ENCODE peak calls at places on chromosomes 11 and 22, in ten cellular contexts. One of them, this sample, is unnamed.

GRCh38 chr11:31757245-31757835 is 53.8 kb downstream of the PAX6 start:
- DNase-seq in endothelial cell: no peak
- DNase-seq in astrocyte of the spinal cord: no peak
- DNase-seq in Calu3: no peak
- DNase-seq in KG1: no peak
- DNase-seq in GM06990: no peak
- DNase-seq in activated naive CD4-positive, alpha-beta T cell treated with anti-CD3 and anti-CD28 coated beads, Interleukin-2, amount 10 ng/mL, durations not matched to agents 7 days and 5 days: no peak
- DNase-seq in SJCRH30: no peak
- DNase-seq in iris pigment epithelial cell: no peak
- DNase-seq in stimulated activated CD4-positive, alpha-beta T cell treated with anti-CD3 and anti-CD28 coated beads, Interleukin-12 subunit alpha, Interleukin-12 subunit beta, amount 100 ng/mL, for 4 hours: no peak
- DNase-seq in this sample: no peak

GRCh38 chr11:18534230-18534629 is 7.5 kb upstream of the TSG101 start:
- DNase-seq in GM06990: no peak
- DNase-seq in stimulated activated CD4-positive, alpha-beta T cell treated with anti-CD3 and anti-CD28 coated beads, Interleukin-12 subunit alpha, Interleukin-12 subunit beta, amount 100 ng/mL, for 4 hours: no peak
- DNase-seq in activated naive CD4-positive, alpha-beta T cell treated with anti-CD3 and anti-CD28 coated beads, Interleukin-2, amount 10 ng/mL, durations not matched to agents 7 days and 5 days: no peak
- DNase-seq in astrocyte of the spinal cord: no peak
- DNase-seq in Calu3: no peak
- DNase-seq in SJCRH30: no peak
- DNase-seq in KG1: no peak
- DNase-seq in endothelial cell: no peak
- DNase-seq in iris pigment epithelial cell: no peak
- DNase-seq in this sample: no peak

GRCh38 chr11:79269923-79270322 is 170.9 kb downstream of the TENM4 start:
- DNase-seq in Calu3: no peak
- DNase-seq in astrocyte of the spinal cord: no peak
- DNase-seq in stimulated activated CD4-positive, alpha-beta T cell treated with anti-CD3 and anti-CD28 coated beads, Interleukin-12 subunit alpha, Interleukin-12 subunit beta, amount 100 ng/mL, for 4 hours: no peak
- DNase-seq in GM06990: no peak
- DNase-seq in iris pigment epithelial cell: no peak
- DNase-seq in SJCRH30: no peak
- DNase-seq in endothelial cell: no peak
- DNase-seq in activated naive CD4-positive, alpha-beta T cell treated with anti-CD3 and anti-CD28 coated beads, Interleukin-2, amount 10 ng/mL, durations not matched to agents 7 days and 5 days: no peak
- DNase-seq in KG1: no peak
- DNase-seq in this sample: no peak

GRCh38 chr11:110000045-110000502 is 93.1 kb upstream of the ZC3H12C start:
- DNase-seq in endothelial cell: no peak
- DNase-seq in stimulated activated CD4-positive, alpha-beta T cell treated with anti-CD3 and anti-CD28 coated beads, Interleukin-12 subunit alpha, Interleukin-12 subunit beta, amount 100 ng/mL, for 4 hours: no peak
- DNase-seq in activated naive CD4-positive, alpha-beta T cell treated with anti-CD3 and anti-CD28 coated beads, Interleukin-2, amount 10 ng/mL, durations not matched to agents 7 days and 5 days: no peak
- DNase-seq in GM06990: peak; percentile 68
- DNase-seq in Calu3: no peak
- DNase-seq in SJCRH30: peak; percentile 16
- DNase-seq in iris pigment epithelial cell: peak; percentile 99
- DNase-seq in KG1: no peak
- DNase-seq in astrocyte of the spinal cord: peak; percentile 96
- DNase-seq in this sample: no peak

GRCh38 chr22:19224557-19224956 is 46.0 kb upstream of the SLC25A1 start:
- DNase-seq in endothelial cell: no peak
- DNase-seq in Calu3: no peak
- DNase-seq in stimulated activated CD4-positive, alpha-beta T cell treated with anti-CD3 and anti-CD28 coated beads, Interleukin-12 subunit alpha, Interleukin-12 subunit beta, amount 100 ng/mL, for 4 hours: no peak
- DNase-seq in GM06990: no peak
- DNase-seq in KG1: no peak
- DNase-seq in SJCRH30: no peak
- DNase-seq in astrocyte of the spinal cord: no peak
- DNase-seq in iris pigment epithelial cell: no peak
- DNase-seq in activated naive CD4-positive, alpha-beta T cell treated with anti-CD3 and anti-CD28 coated beads, Interleukin-2, amount 10 ng/mL, durations not matched to agents 7 days and 5 days: no peak
- DNase-seq in this sample: no peak

GRCh38 chr22:39068033-39068785 is 8.9 kb upstream of the APOBEC3G start:
- DNase-seq in Calu3: no peak
- DNase-seq in KG1: no peak
- DNase-seq in stimulated activated CD4-positive, alpha-beta T cell treated with anti-CD3 and anti-CD28 coated beads, Interleukin-12 subunit alpha, Interleukin-12 subunit beta, amount 100 ng/mL, for 4 hours: no peak
- DNase-seq in SJCRH30: no peak
- DNase-seq in astrocyte of the spinal cord: no peak
- DNase-seq in endothelial cell: no peak
- DNase-seq in GM06990: no peak
- DNase-seq in iris pigment epithelial cell: no peak
- DNase-seq in activated naive CD4-positive, alpha-beta T cell treated with anti-CD3 and anti-CD28 coated beads, Interleukin-2, amount 10 ng/mL, durations not matched to agents 7 days and 5 days: no peak
- DNase-seq in this sample: no peak

GRCh38 chr11:63609536-63609935 is 4.7 kb downstream of the PLAAT3 start:
- DNase-seq in SJCRH30: no peak
- DNase-seq in iris pigment epithelial cell: no peak
- DNase-seq in Calu3: peak; percentile 49
- DNase-seq in activated naive CD4-positive, alpha-beta T cell treated with anti-CD3 and anti-CD28 coated beads, Interleukin-2, amount 10 ng/mL, durations not matched to agents 7 days and 5 days: no peak
- DNase-seq in stimulated activated CD4-positive, alpha-beta T cell treated with anti-CD3 and anti-CD28 coated beads, Interleukin-12 subunit alpha, Interleukin-12 subunit beta, amount 100 ng/mL, for 4 hours: no peak
- DNase-seq in GM06990: no peak
- DNase-seq in KG1: no peak
- DNase-seq in endothelial cell: no peak
- DNase-seq in astrocyte of the spinal cord: no peak
- DNase-seq in this sample: no peak

GRCh38 chr11:29321293-29322132 is 695.3 kb downstream of the KCNA4 start:
- DNase-seq in astrocyte of the spinal cord: peak; percentile 88
- DNase-seq in KG1: no peak
- DNase-seq in stimulated activated CD4-positive, alpha-beta T cell treated with anti-CD3 and anti-CD28 coated beads, Interleukin-12 subunit alpha, Interleukin-12 subunit beta, amount 100 ng/mL, for 4 hours: no peak
- DNase-seq in activated naive CD4-positive, alpha-beta T cell treated with anti-CD3 and anti-CD28 coated beads, Interleukin-2, amount 10 ng/mL, durations not matched to agents 7 days and 5 days: no peak
- DNase-seq in GM06990: no peak
- DNase-seq in SJCRH30: no peak
- DNase-seq in Calu3: peak; percentile 50
- DNase-seq in iris pigment epithelial cell: peak; percentile 98
- DNase-seq in endothelial cell: no peak
- DNase-seq in this sample: no peak

GRCh38 chr11:56988614-56989013 is at the start of gene OR5AK2:
- DNase-seq in astrocyte of the spinal cord: no peak
- DNase-seq in iris pigment epithelial cell: no peak
- DNase-seq in SJCRH30: no peak
- DNase-seq in GM06990: no peak
- DNase-seq in activated naive CD4-positive, alpha-beta T cell treated with anti-CD3 and anti-CD28 coated beads, Interleukin-2, amount 10 ng/mL, durations not matched to agents 7 days and 5 days: no peak
- DNase-seq in stimulated activated CD4-positive, alpha-beta T cell treated with anti-CD3 and anti-CD28 coated beads, Interleukin-12 subunit alpha, Interleukin-12 subunit beta, amount 100 ng/mL, for 4 hours: no peak
- DNase-seq in Calu3: no peak
- DNase-seq in KG1: no peak
- DNase-seq in endothelial cell: no peak
- DNase-seq in this sample: no peak

GRCh38 chr22:20526628-20527355 is 19.4 kb downstream of the MED15 start:
- DNase-seq in iris pigment epithelial cell: peak; percentile 77
- DNase-seq in GM06990: no peak
- DNase-seq in stimulated activated CD4-positive, alpha-beta T cell treated with anti-CD3 and anti-CD28 coated beads, Interleukin-12 subunit alpha, Interleukin-12 subunit beta, amount 100 ng/mL, for 4 hours: no peak
- DNase-seq in astrocyte of the spinal cord: peak; percentile 70
- DNase-seq in KG1: no peak
- DNase-seq in activated naive CD4-positive, alpha-beta T cell treated with anti-CD3 and anti-CD28 coated beads, Interleukin-2, amount 10 ng/mL, durations not matched to agents 7 days and 5 days: no peak
- DNase-seq in endothelial cell: no peak
- DNase-seq in SJCRH30: no peak
- DNase-seq in Calu3: no peak
- DNase-seq in this sample: no peak

GRCh38 chr11:85682330-85683305 is 3.4 kb downstream of the CCDC89 start:
- DNase-seq in KG1: no peak
- DNase-seq in SJCRH30: peak; percentile 79
- DNase-seq in activated naive CD4-positive, alpha-beta T cell treated with anti-CD3 and anti-CD28 coated beads, Interleukin-2, amount 10 ng/mL, durations not matched to agents 7 days and 5 days: peak; percentile 68
- DNase-seq in GM06990: peak; percentile 32
- DNase-seq in Calu3: no peak
- DNase-seq in astrocyte of the spinal cord: peak; percentile 52
- DNase-seq in iris pigment epithelial cell: peak; percentile 23
- DNase-seq in stimulated activated CD4-positive, alpha-beta T cell treated with anti-CD3 and anti-CD28 coated beads, Interleukin-12 subunit alpha, Interleukin-12 subunit beta, amount 100 ng/mL, for 4 hours: peak; percentile 68
- DNase-seq in endothelial cell: no peak
- DNase-seq in this sample: peak; percentile 49

GRCh38 chr11:68819362-68819761 is 22.4 kb downstream of the CPT1A start:
- DNase-seq in Calu3: no peak
- DNase-seq in iris pigment epithelial cell: no peak
- DNase-seq in KG1: no peak
- DNase-seq in endothelial cell: no peak
- DNase-seq in stimulated activated CD4-positive, alpha-beta T cell treated with anti-CD3 and anti-CD28 coated beads, Interleukin-12 subunit alpha, Interleukin-12 subunit beta, amount 100 ng/mL, for 4 hours: no peak
- DNase-seq in activated naive CD4-positive, alpha-beta T cell treated with anti-CD3 and anti-CD28 coated beads, Interleukin-2, amount 10 ng/mL, durations not matched to agents 7 days and 5 days: no peak
- DNase-seq in GM06990: no peak
- DNase-seq in astrocyte of the spinal cord: no peak
- DNase-seq in SJCRH30: no peak
- DNase-seq in this sample: no peak

GRCh38 chr11:97894978-97895377 is 1125.8 kb upstream of the CNTN5 start:
- DNase-seq in astrocyte of the spinal cord: no peak
- DNase-seq in SJCRH30: no peak
- DNase-seq in stimulated activated CD4-positive, alpha-beta T cell treated with anti-CD3 and anti-CD28 coated beads, Interleukin-12 subunit alpha, Interleukin-12 subunit beta, amount 100 ng/mL, for 4 hours: no peak
- DNase-seq in KG1: no peak
- DNase-seq in activated naive CD4-positive, alpha-beta T cell treated with anti-CD3 and anti-CD28 coated beads, Interleukin-2, amount 10 ng/mL, durations not matched to agents 7 days and 5 days: no peak
- DNase-seq in Calu3: no peak
- DNase-seq in iris pigment epithelial cell: no peak
- DNase-seq in endothelial cell: no peak
- DNase-seq in GM06990: no peak
- DNase-seq in this sample: no peak

GRCh38 chr11:46383404-46383758 is 1.9 kb downstream of the MDK start:
- DNase-seq in astrocyte of the spinal cord: no peak
- DNase-seq in Calu3: no peak
- DNase-seq in endothelial cell: no peak
- DNase-seq in SJCRH30: no peak
- DNase-seq in iris pigment epithelial cell: no peak
- DNase-seq in stimulated activated CD4-positive, alpha-beta T cell treated with anti-CD3 and anti-CD28 coated beads, Interleukin-12 subunit alpha, Interleukin-12 subunit beta, amount 100 ng/mL, for 4 hours: no peak
- DNase-seq in GM06990: no peak
- DNase-seq in KG1: no peak
- DNase-seq in activated naive CD4-positive, alpha-beta T cell treated with anti-CD3 and anti-CD28 coated beads, Interleukin-2, amount 10 ng/mL, durations not matched to agents 7 days and 5 days: no peak
- DNase-seq in this sample: no peak

GRCh38 chr11:128432926-128433325 is 154.4 kb downstream of the ETS1 start:
- DNase-seq in endothelial cell: no peak
- DNase-seq in astrocyte of the spinal cord: no peak
- DNase-seq in GM06990: no peak
- DNase-seq in stimulated activated CD4-positive, alpha-beta T cell treated with anti-CD3 and anti-CD28 coated beads, Interleukin-12 subunit alpha, Interleukin-12 subunit beta, amount 100 ng/mL, for 4 hours: no peak
- DNase-seq in activated naive CD4-positive, alpha-beta T cell treated with anti-CD3 and anti-CD28 coated beads, Interleukin-2, amount 10 ng/mL, durations not matched to agents 7 days and 5 days: no peak
- DNase-seq in KG1: no peak
- DNase-seq in iris pigment epithelial cell: no peak
- DNase-seq in Calu3: no peak
- DNase-seq in SJCRH30: no peak
- DNase-seq in this sample: no peak

GRCh38 chr11:92123540-92123939 is 101.1 kb upstream of the FAT3 start:
- DNase-seq in stimulated activated CD4-positive, alpha-beta T cell treated with anti-CD3 and anti-CD28 coated beads, Interleukin-12 subunit alpha, Interleukin-12 subunit beta, amount 100 ng/mL, for 4 hours: no peak
- DNase-seq in activated naive CD4-positive, alpha-beta T cell treated with anti-CD3 and anti-CD28 coated beads, Interleukin-2, amount 10 ng/mL, durations not matched to agents 7 days and 5 days: no peak
- DNase-seq in iris pigment epithelial cell: no peak
- DNase-seq in Calu3: no peak
- DNase-seq in astrocyte of the spinal cord: peak; percentile 77
- DNase-seq in endothelial cell: no peak
- DNase-seq in SJCRH30: no peak
- DNase-seq in GM06990: no peak
- DNase-seq in KG1: no peak
- DNase-seq in this sample: no peak

GRCh38 chr11:44611687-44612437 is 46.4 kb downstream of the CD82 start:
- DNase-seq in endothelial cell: no peak
- DNase-seq in iris pigment epithelial cell: no peak
- DNase-seq in astrocyte of the spinal cord: no peak
- DNase-seq in Calu3: no peak
- DNase-seq in SJCRH30: no peak
- DNase-seq in GM06990: peak; percentile 71
- DNase-seq in activated naive CD4-positive, alpha-beta T cell treated with anti-CD3 and anti-CD28 coated beads, Interleukin-2, amount 10 ng/mL, durations not matched to agents 7 days and 5 days: peak; percentile 77
- DNase-seq in KG1: no peak
- DNase-seq in stimulated activated CD4-positive, alpha-beta T cell treated with anti-CD3 and anti-CD28 coated beads, Interleukin-12 subunit alpha, Interleukin-12 subunit beta, amount 100 ng/mL, for 4 hours: peak; percentile 58
- DNase-seq in this sample: peak; percentile 56

GRCh38 chr22:39634530-39635399 is 64.2 kb downstream of the CACNA1I start:
- DNase-seq in astrocyte of the spinal cord: peak; percentile 87
- DNase-seq in stimulated activated CD4-positive, alpha-beta T cell treated with anti-CD3 and anti-CD28 coated beads, Interleukin-12 subunit alpha, Interleukin-12 subunit beta, amount 100 ng/mL, for 4 hours: no peak
- DNase-seq in SJCRH30: peak; percentile 43
- DNase-seq in GM06990: no peak
- DNase-seq in endothelial cell: no peak
- DNase-seq in Calu3: peak; percentile 90
- DNase-seq in activated naive CD4-positive, alpha-beta T cell treated with anti-CD3 and anti-CD28 coated beads, Interleukin-2, amount 10 ng/mL, durations not matched to agents 7 days and 5 days: no peak
- DNase-seq in iris pigment epithelial cell: peak; percentile 92
- DNase-seq in KG1: no peak
- DNase-seq in this sample: no peak

GRCh38 chr11:67276821-67277230 is 10.6 kb downstream of the GRK2 start:
- DNase-seq in stimulated activated CD4-positive, alpha-beta T cell treated with anti-CD3 and anti-CD28 coated beads, Interleukin-12 subunit alpha, Interleukin-12 subunit beta, amount 100 ng/mL, for 4 hours: no peak
- DNase-seq in astrocyte of the spinal cord: peak; percentile 29
- DNase-seq in SJCRH30: peak; percentile 86
- DNase-seq in activated naive CD4-positive, alpha-beta T cell treated with anti-CD3 and anti-CD28 coated beads, Interleukin-2, amount 10 ng/mL, durations not matched to agents 7 days and 5 days: peak; percentile 57
- DNase-seq in endothelial cell: no peak
- DNase-seq in GM06990: peak; percentile 69
- DNase-seq in Calu3: no peak
- DNase-seq in KG1: peak; percentile 98
- DNase-seq in iris pigment epithelial cell: peak; percentile 40
- DNase-seq in this sample: no peak

GRCh38 chr22:44329179-44329796 is 16.5 kb upstream of the SHISAL1 start:
- DNase-seq in iris pigment epithelial cell: no peak
- DNase-seq in Calu3: peak; percentile 51
- DNase-seq in astrocyte of the spinal cord: no peak
- DNase-seq in endothelial cell: no peak
- DNase-seq in GM06990: peak; percentile 60
- DNase-seq in stimulated activated CD4-positive, alpha-beta T cell treated with anti-CD3 and anti-CD28 coated beads, Interleukin-12 subunit alpha, Interleukin-12 subunit beta, amount 100 ng/mL, for 4 hours: no peak
- DNase-seq in activated naive CD4-positive, alpha-beta T cell treated with anti-CD3 and anti-CD28 coated beads, Interleukin-2, amount 10 ng/mL, durations not matched to agents 7 days and 5 days: peak; percentile 52
- DNase-seq in SJCRH30: no peak
- DNase-seq in KG1: no peak
- DNase-seq in this sample: no peak

This sample was measured in activated T-helper 9 cell treated with anti-CD3 and anti-CD28 coated beads, Interleukin-2, amount 50 U/mL, for 16 hours.